ENCODE peak calls at places on chromosome 2, in eight cellular contexts. W, L, D, A, O, H, K and T are unnamed samples.

GRCh38 chr2:237128026-237128703 is 42.5 kb downstream of the COPS8 start:
- DNase-seq in W (peak), A (peak), H (peak), O (peak), D (peak), K (peak), L (peak), T (peak)

GRCh38 chr2:105577762-105578161 is 166.9 kb upstream of the NCK2 start:
- DNase-seq in L (no peak), O (no peak), W (no peak), A (no peak), H (no peak), K (no peak), D (no peak), T (no peak)

GRCh38 chr2:26112201-26112600 is 60.7 kb upstream of the GAREM2 start:
- DNase-seq in O (no peak), K (no peak), H (no peak), A (no peak), D (no peak), L (no peak), W (no peak), T (no peak)

GRCh38 chr2:20326163-20326780 is 24.4 kb downstream of the PUM2 start:
- DNase-seq in W (peak), D (peak), H (no peak), O (peak), L (peak), K (no peak), A (peak), T (peak)

GRCh38 chr2:227163998-227164744 is at the start of the genes COL4A3 and COL4A4:
- DNase-seq in W (no peak), H (peak), D (peak), O (no peak), A (no peak), K (no peak), L (peak), T (no peak)

GRCh38 chr2:230925879-230926765 is 1.1 kb upstream of the GPR55 start:
- DNase-seq in D (peak), A (no peak), W (no peak), O (no peak), L (no peak), K (no peak), H (no peak), T (no peak)

GRCh38 chr2:146982393-146982846 is 862.4 kb upstream of the ACVR2A start:
- DNase-seq in O (peak), W (peak), H (peak), L (peak), K (no peak), D (peak), A (peak), T (peak)

GRCh38 chr2:62038980-62039771 is 133.7 kb downstream of the COMMD1 start:
- DNase-seq in A (no peak), K (no peak), W (peak), D (no peak), L (peak), H (no peak), O (peak), T (peak)

GRCh38 chr2:3526871-3527270 is 7.5 kb upstream of the ADI1 start:
- DNase-seq in W (no peak), L (no peak), K (no peak), H (no peak), D (no peak), O (no peak), A (no peak), T (no peak)

GRCh38 chr2:201827621-201828020 is 21.3 kb downstream of the CDK15 start:
- DNase-seq in K (no peak), L (no peak), O (peak), D (no peak), H (no peak), A (no peak), W (no peak), T (no peak)

GRCh38 chr2:117470311-117471095 is 344.0 kb upstream of the DDX18 start:
- DNase-seq in A (no peak), L (no peak), O (no peak), H (no peak), D (no peak), W (no peak), K (peak), T (no peak)

GRCh38 chr2:104584393-104584792 is 269.5 kb upstream of the POU3F3 start:
- DNase-seq in O (no peak), H (no peak), W (no peak), L (no peak), K (no peak), D (no peak), A (no peak), T (no peak)

GRCh38 chr2:47907097-47907781 is 941 bp upstream of the FBXO11 start:
- DNase-seq in W (peak), O (no peak), L (no peak), K (no peak), A (no peak), D (no peak), H (no peak), T (peak)

DNA sequence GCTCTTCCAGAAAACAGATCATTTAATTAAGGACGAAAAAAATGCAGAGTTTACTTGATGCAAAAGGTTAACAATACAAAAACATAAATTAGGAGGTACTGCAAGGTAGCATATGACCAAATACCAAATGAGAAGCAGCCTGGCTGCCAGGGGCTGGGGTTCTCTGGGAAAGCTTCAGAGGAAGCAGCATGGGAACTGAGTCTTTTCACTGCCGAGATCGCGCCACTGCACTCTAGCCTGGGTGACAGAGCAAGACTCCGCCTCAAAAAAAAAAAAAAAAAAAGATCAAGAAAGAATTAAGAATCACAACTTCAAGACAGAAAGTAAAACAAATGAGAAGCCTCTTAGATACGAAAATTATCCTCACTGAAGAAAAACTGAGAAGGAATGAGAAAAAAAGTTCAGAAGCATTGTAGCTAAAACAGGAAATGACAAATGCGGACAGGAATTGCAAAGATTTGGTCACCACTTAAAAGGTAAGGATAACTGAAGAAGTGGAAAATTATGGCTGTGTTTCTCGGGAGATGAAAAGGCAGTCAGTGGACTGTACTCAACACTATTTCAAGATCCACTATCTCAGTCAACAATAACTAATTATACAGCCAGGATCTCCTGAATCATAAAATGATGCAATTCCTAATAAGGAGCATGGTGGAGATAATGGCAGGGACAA is 4.3 kb downstream of the SEPTIN10 start:
- DNase-seq in H (no peak), O (peak), D (no peak), W (peak), L (peak), K (no peak), A (no peak), T (peak)
- H3K4me3 ChIP-seq in H (no peak), O (peak), D (peak), W (peak), L (peak), K (peak), A (peak), T (peak)

GRCh38 chr2:46534589-46534988 is 55.2 kb downstream of the TMEM247 start:
- DNase-seq in K (no peak), A (no peak), H (no peak), O (no peak), W (no peak), D (no peak), L (no peak), T (no peak)
- H3K4me3 ChIP-seq in K (no peak), A (no peak), H (no peak), O (no peak), W (no peak), D (no peak), L (no peak), T (no peak)

GRCh38 chr2:153871231-153872221 is at the start of gene GALNT13:
- DNase-seq in A (no peak), O (peak), K (no peak), H (peak), D (peak), W (peak), L (no peak), T (peak)
- H3K4me3 ChIP-seq in A (no peak), O (peak), K (no peak), H (peak), D (peak), W (peak), L (peak), T (no peak)

GRCh38 chr2:7809640-7810039 is 872.2 kb upstream of the ID2 start:
- DNase-seq in D (no peak), O (no peak), H (no peak), A (no peak), L (no peak), W (no peak), K (no peak), T (no peak)

GRCh38 chr2:7815726-7816125 is 866.1 kb upstream of the ID2 start:
- DNase-seq in L (no peak), D (no peak), K (no peak), O (no peak), H (no peak), W (no peak), A (no peak), T (no peak)

GRCh38 chr2:7813541-7814310 is 868.1 kb upstream of the ID2 start:
- DNase-seq in K (no peak), D (no peak), O (peak), L (no peak), W (peak), A (no peak), H (no peak), T (no peak)

GRCh38 chr2:7811073-7811472 is 870.8 kb upstream of the ID2 start:
- DNase-seq in A (no peak), D (no peak), L (no peak), O (no peak), W (no peak), K (no peak), H (no peak), T (no peak)

DNA sequence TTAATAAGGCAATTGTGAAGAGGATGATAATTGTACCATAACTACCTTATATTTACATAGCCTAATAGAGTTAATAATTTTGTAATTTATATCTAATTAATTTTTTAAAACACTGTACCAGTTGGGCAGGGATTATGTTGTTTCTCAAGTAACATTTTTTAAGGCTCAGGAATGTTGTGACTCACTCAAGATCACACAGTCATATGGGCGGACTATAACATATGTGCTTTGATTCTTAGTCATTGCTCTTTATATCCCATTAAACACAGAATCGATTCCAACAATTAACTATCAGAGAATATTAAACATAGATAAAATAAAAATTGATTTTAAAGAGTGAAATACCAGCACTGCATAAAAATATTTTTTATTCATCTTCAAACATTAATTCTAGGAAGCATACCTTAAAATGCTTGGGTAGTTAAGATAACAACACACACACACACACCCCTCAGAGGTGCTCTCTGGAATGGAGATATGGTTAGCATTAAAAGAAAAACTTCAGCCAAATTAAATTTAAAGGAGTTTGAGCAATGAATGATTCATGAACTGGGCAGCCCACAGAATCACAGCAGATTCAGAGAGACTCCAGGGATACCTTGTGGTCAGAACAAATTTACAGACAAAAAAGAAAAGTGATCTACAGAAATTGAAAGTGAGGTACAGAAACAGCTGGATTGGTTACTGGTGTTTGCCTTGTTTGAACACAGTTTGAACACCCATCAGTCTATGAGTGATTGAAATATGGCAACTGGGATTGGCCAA is 869.4 kb upstream of the ID2 start:
- DNase-seq in A (no peak), D (no peak), K (no peak), O (peak), W (peak), H (no peak), L (peak), T (peak)
- H3K4me3 ChIP-seq in A (no peak), D (no peak), K (no peak), O (no peak), W (no peak), H (no peak), L (no peak), T (no peak)